ENCODE peak calls at places on chromosomes 6 and 20, in five cellular contexts. M is cardiac muscle cell, Y is neural crest cell, P is AG04450, J is OCI-LY7. W is an unnamed sample.

GRCh38 chr6:131136021-131136847 is 967 bp downstream of the AKAP7 start:
- DNase-seq in P (no peak), M (peak; percentile 74), J (no peak), Y (no peak), W (peak; percentile 8)

GRCh38 chr6:316753-317038 is 24.4 kb downstream of the DUSP22 start:
- DNase-seq in P (no peak), M (no peak), J (no peak), Y (no peak), W (no peak)

GRCh38 chr20:20188647-20189046 is 136.3 kb downstream of the CFAP61 start:
- DNase-seq in M (no peak), J (no peak), Y (no peak), P (no peak), W (no peak)

GRCh38 chr6:49339096-49339495 is 124.0 kb downstream of the MMUT start:
- DNase-seq in J (no peak), Y (no peak), M (no peak), P (no peak), W (no peak)

GRCh38 chr20:32574296-32575226 is 10.6 kb downstream of the NOL4L start:
- DNase-seq in J (no peak), P (peak; percentile 47), Y (no peak), M (peak; percentile 95), W (no peak)

GRCh38 chr6:31615748-31616147 is 714 bp downstream of the AIF1 start:
- DNase-seq in P (no peak), M (no peak), J (peak; percentile 62), Y (no peak), W (no peak)

GRCh38 chr20:48722737-48723191 is 105.0 kb downstream of the PREX1 start:
- DNase-seq in M (peak; percentile 84), J (peak; percentile 18), Y (no peak), P (no peak), W (no peak)

GRCh38 chr20:44600758-44601562 is 18.6 kb downstream of the PKIG start:
- DNase-seq in P (no peak), Y (no peak), M (no peak), J (no peak), W (no peak)

GRCh38 chr6:106872044-106872443 is 102.5 kb downstream of the CD24 start:
- DNase-seq in M (no peak), P (no peak), Y (no peak), J (no peak), W (no peak)

GRCh38 chr6:162917506-162917905 is 189.7 kb downstream of the PACRG start:
- DNase-seq in J (no peak), P (no peak), Y (no peak), M (peak; percentile 6), W (no peak)

GRCh38 chr6:89122625-89123024 is 4.8 kb upstream of the SRSF12 start:
- DNase-seq in J (peak; percentile 63), Y (no peak), M (peak; percentile 57), P (no peak), W (peak; percentile 57)

GRCh38 chr6:122789078-122789861 is at the start of gene SMPDL3A:
- DNase-seq in M (peak; percentile 86), J (no peak), Y (peak; percentile 70), P (peak; percentile 92), W (peak; percentile 73)

GRCh38 chr6:169957351-169957963 is 206.0 kb downstream of the ERMARD start:
- DNase-seq in J (no peak), P (no peak), M (no peak), Y (no peak), W (no peak)

GRCh38 chr6:144346719-144347446 is 61.7 kb downstream of the UTRN start:
- DNase-seq in M (peak; percentile 72), P (peak; percentile 24), J (no peak), Y (no peak), W (no peak)

GRCh38 chr6:166775180-166775922 is 148.3 kb upstream of the RPS6KA2 start:
- DNase-seq in P (peak; percentile 52), J (peak; percentile 83), Y (peak; percentile 50), M (peak; percentile 82), W (peak; percentile 53)

GRCh38 chr6:93417421-93417996 is 1.9 kb downstream of the EPHA7 start:
- DNase-seq in P (no peak), Y (no peak), J (no peak), M (peak; percentile 43), W (no peak)

GRCh38 chr20:44711237-44711636 is 3.9 kb upstream of the CCN5 start:
- DNase-seq in M (peak; percentile 87), P (no peak), J (no peak), Y (no peak), W (no peak)

GRCh38 chr6:890995-891394 is 198.1 kb upstream of the EXOC2 start:
- DNase-seq in M (no peak), P (no peak), J (no peak), Y (no peak), W (no peak)

GRCh38 chr6:148239777-148240462 is 102.7 kb upstream of the SASH1 start:
- DNase-seq in J (no peak), M (no peak), Y (no peak), P (no peak), W (no peak)

GRCh38 chr6:110949679-110950285 is 8.7 kb upstream of the GTF3C6 start:
- DNase-seq in P (no peak), Y (no peak), M (peak; percentile 59), J (peak; percentile 57), W (no peak)

GRCh38 chr6:120147218-120147871 is 797.8 kb upstream of the MAN1A1 start:
- DNase-seq in Y (no peak), J (peak; percentile 14), P (no peak), M (no peak), W (peak; percentile 17)

GRCh38 chr6:28357036-28357435 is 7.3 kb downstream of the ZKSCAN3 start:
- DNase-seq in M (peak; percentile 29), P (no peak), Y (no peak), J (peak; percentile 56), W (no peak)

W was measured in T47D.